ENCODE peak calls at places on chromosomes 1 and 21, in ten cellular contexts. X is HCT116, B is stomach, S is suprapubic skin, M is endothelial cell of umbilical vein, G is breast epithelium, A is HepG2, V is K562, R is esophagus muscularis mucosa, O is upper lobe of left lung. T is an unnamed sample.

GRCh38 chr1:153754266-153754665 is 20.9 kb upstream of the SLC27A3 start:
- DNase-seq in X (no peak), B (no peak), S (no peak), M (no peak), G (no peak), A (no peak), V (no peak), R (no peak), O (no peak), T (no peak)

GRCh38 chr1:107897428-107898339 is 67.3 kb downstream of the VAV3 start:
- DNase-seq in X (no peak), B (no peak), S (no peak), M (peak; percentile 20), G (no peak), A (no peak), V (no peak), R (no peak), O (peak; percentile 24), T (peak; percentile 76)

GRCh38 chr1:197471248-197472035 is 203.4 kb downstream of the CRB1 start:
- DNase-seq in X (no peak), B (no peak), S (no peak), M (no peak), G (no peak), A (no peak), V (no peak), R (no peak), O (no peak), T (no peak)

GRCh38 chr21:37799193-37800121 is 116.8 kb downstream of the KCNJ6 start:
- DNase-seq in X (no peak), B (no peak), S (no peak), M (no peak), G (no peak), A (no peak), V (no peak), R (no peak), O (no peak), T (no peak)

GRCh38 chr1:227542153-227543120 is 20.9 kb upstream of the ZNF678 start:
- DNase-seq in X (peak; percentile 41), B (peak; percentile 88), S (peak; percentile 90), M (peak; percentile 70), G (peak; percentile 79), A (peak; percentile 53), V (peak; percentile 36), R (no peak), O (peak; percentile 91), T (peak; percentile 98)

GRCh38 chr1:116288201-116288598 is 84.8 kb upstream of the ATP1A1 start:
- DNase-seq in X (no peak), B (no peak), S (no peak), M (no peak), G (no peak), A (no peak), V (no peak), R (peak; percentile 78), O (no peak), T (no peak)

GRCh38 chr21:43287111-43287973 is 118.5 kb downstream of the CRYAA start:
- DNase-seq in X (no peak), B (peak; percentile 44), S (no peak), M (no peak), G (no peak), A (no peak), V (peak; percentile 41), R (no peak), O (peak; percentile 43), T (peak; percentile 51)

GRCh38 chr1:210938416-210938925 is 195.5 kb downstream of the KCNH1 start:
- DNase-seq in X (no peak), B (no peak), S (no peak), M (no peak), G (no peak), A (no peak), V (no peak), R (no peak), O (no peak), T (no peak)

GRCh38 chr1:54046671-54047383 is 6.2 kb downstream of the TMEM59 start:
- DNase-seq in X (no peak), B (no peak), S (no peak), M (peak; percentile 48), G (no peak), A (no peak), V (no peak), R (no peak), O (no peak), T (no peak)

GRCh38 chr1:82485591-82486369 is 685.0 kb downstream of the ADGRL2 start:
- DNase-seq in X (no peak), B (no peak), S (no peak), M (no peak), G (no peak), A (no peak), V (no peak), R (no peak), O (no peak), T (no peak)

GRCh38 chr1:26035959-26036755 is 9.8 kb downstream of the SLC30A2 start:
- DNase-seq in X (peak; percentile 26), B (peak; percentile 85), S (peak; percentile 91), M (peak; percentile 74), G (peak; percentile 86), A (peak; percentile 47), V (peak; percentile 94), R (peak; percentile 95), O (peak; percentile 84), T (peak; percentile 95)

DNA sequence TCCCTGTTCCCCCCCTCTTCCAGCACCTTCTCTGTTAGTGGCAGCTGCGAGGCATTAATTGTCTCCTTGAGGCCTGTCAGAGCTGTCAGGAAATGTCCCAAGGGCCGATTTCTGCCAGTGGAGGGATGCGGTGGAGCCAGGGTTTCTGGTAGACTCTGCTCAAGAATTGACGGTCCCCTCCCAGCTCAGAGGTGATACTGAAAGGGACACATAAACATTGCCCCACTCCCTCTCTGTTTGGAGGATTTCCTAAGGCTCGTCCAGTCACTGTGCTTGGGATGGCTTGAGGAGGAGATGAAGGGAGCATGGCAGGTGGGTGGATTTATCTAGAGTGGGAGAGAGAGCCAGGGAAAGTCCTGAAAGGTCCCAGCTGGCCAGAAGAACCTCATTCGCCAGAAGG is 61.4 kb upstream of the CD34 start:
- DNase-seq in X (no peak), B (no peak), S (no peak), M (no peak), G (no peak), A (no peak), V (no peak), R (peak; percentile 92), O (no peak), T (no peak)
- TF ChIP-seq POLR2AphosphoS5 in X (no peak), B (no peak), S (no peak), M (no peak), G (no peak), A (no peak), V (no peak), R (peak; percentile 19), O (no peak), T (no peak)

GRCh38 chr1:33096358-33097005 is 15.5 kb downstream of the AZIN2 start:
- DNase-seq in X (no peak), B (peak; percentile 39), S (no peak), M (no peak), G (no peak), A (no peak), V (no peak), R (no peak), O (no peak), T (no peak)

GRCh38 chr1:33092438-33092837 is 11.5 kb downstream of the AZIN2 start:
- DNase-seq in X (no peak), B (no peak), S (no peak), M (no peak), G (no peak), A (no peak), V (no peak), R (no peak), O (no peak), T (no peak)

GRCh38 chr1:33094486-33094885 is 13.5 kb downstream of the AZIN2 start:
- DNase-seq in X (no peak), B (no peak), S (no peak), M (no peak), G (no peak), A (no peak), V (no peak), R (no peak), O (no peak), T (no peak)

GRCh38 chr1:33094971-33095604 is 14.1 kb downstream of the AZIN2 start:
- DNase-seq in X (peak; percentile 60), B (peak; percentile 70), S (no peak), M (peak; percentile 76), G (peak; percentile 60), A (peak; percentile 37), V (peak; percentile 35), R (no peak), O (peak; percentile 50), T (no peak)

GRCh38 chr1:33093004-33093403 is 12.1 kb downstream of the AZIN2 start:
- DNase-seq in X (no peak), B (no peak), S (no peak), M (no peak), G (no peak), A (no peak), V (peak; percentile 62), R (no peak), O (no peak), T (no peak)
- TF ChIP-seq CTCF in X (peak; percentile 13), B (no peak), S (no peak), M (no peak), G (no peak), A (no peak), V (no peak), R (no peak), O (no peak), T (no peak)

GRCh38 chr1:161159087-161159914 is at the start of gene USP21:
- DNase-seq in X (peak; percentile 73), B (peak; percentile 94), S (peak; percentile 98), M (peak; percentile 91), G (peak; percentile 94), A (peak; percentile 79), V (peak; percentile 96), R (peak; percentile 98), O (peak; percentile 95), T (peak; percentile 98)
- TF ChIP-seq POLR2A in X (peak; percentile 37), B (peak; percentile 21), S (peak; percentile 29), M (peak; percentile 74), G (peak; percentile 63), A (peak; percentile 59), V (peak; percentile 80), R (no peak), O (peak; percentile 80), T (peak; percentile 27)

GRCh38 chr1:6700853-6701436 is 671 bp downstream of the DNAJC11 start:
- DNase-seq in X (no peak), B (no peak), S (peak; percentile 76), M (no peak), G (no peak), A (no peak), V (no peak), R (no peak), O (no peak), T (no peak)

GRCh38 chr1:6695861-6696260 is 5.8 kb downstream of the DNAJC11 start:
- DNase-seq in X (no peak), B (no peak), S (no peak), M (no peak), G (no peak), A (no peak), V (no peak), R (no peak), O (no peak), T (no peak)

GRCh38 chr1:6703016-6703415 is 1.4 kb upstream of the DNAJC11 start:
- DNase-seq in X (no peak), B (no peak), S (no peak), M (no peak), G (no peak), A (no peak), V (no peak), R (no peak), O (no peak), T (no peak)

GRCh38 chr1:6704746-6705145 is 3.1 kb upstream of the DNAJC11 start:
- DNase-seq in X (no peak), B (no peak), S (peak; percentile 12), M (no peak), G (no peak), A (no peak), V (no peak), R (no peak), O (no peak), T (no peak)

GRCh38 chr1:6701437-6702153 is at the start of gene DNAJC11:
- DNase-seq in X (peak; percentile 74), B (peak; percentile 90), S (peak; percentile 92), M (peak; percentile 86), G (peak; percentile 81), A (peak; percentile 80), V (peak; percentile 96), R (peak; percentile 94), O (peak; percentile 90), T (peak; percentile 98)
- TF ChIP-seq POLR2AphosphoS5 in X (peak; percentile 70), B (peak; percentile 92), S (peak; percentile 89), M (peak; percentile 78), G (peak; percentile 59), A (peak; percentile 74), V (peak; percentile 89), R (peak; percentile 89), O (peak; percentile 92), T (peak; percentile 89)

T was measured in spleen.